ENCODE peak calls at places on chromosomes 7 and 10, in ten cellular contexts. K, Q, E, L, M, R, A, P, D and I are unnamed samples.

GRCh38 chr7:69199048-69199447 is 399.2 kb upstream of the AUTS2 start:
- DNase-seq in K (no peak), Q (no peak), E (no peak), L (no peak), M (no peak), R (no peak), A (no peak), P (no peak), D (no peak), I (no peak)

GRCh38 chr10:63240807-63241206 is 107.7 kb downstream of the NRBF2 start:
- DNase-seq in K (no peak), Q (no peak), E (peak), L (no peak), M (no peak), R (no peak), A (no peak), P (no peak), D (no peak), I (peak)

GRCh38 chr10:1465421-1465902 is 271.9 kb downstream of the ADARB2 start:
- DNase-seq in K (no peak), Q (no peak), E (no peak), L (no peak), M (no peak), R (no peak), A (no peak), P (no peak), D (no peak), I (no peak)

GRCh38 chr10:70760271-70760787 is 24.8 kb downstream of the TBATA start:
- DNase-seq in K (no peak), Q (no peak), E (no peak), L (no peak), M (no peak), R (no peak), A (no peak), P (no peak), D (no peak), I (no peak)

GRCh38 chr10:13703997-13704536 is 117.3 kb downstream of the PRPF18 start:
- DNase-seq in K (no peak), Q (no peak), E (no peak), L (no peak), M (no peak), R (no peak), A (no peak), P (no peak), D (no peak), I (no peak)

GRCh38 chr10:126536148-126536547 is 134.3 kb downstream of the C10orf90 start:
- DNase-seq in K (no peak), Q (no peak), E (peak), L (no peak), M (no peak), R (no peak), A (no peak), P (no peak), D (no peak), I (no peak)

GRCh38 chr7:18087687-18088078 is 60.0 kb upstream of the PRPS1L1 start:
- DNase-seq in K (no peak), Q (no peak), E (no peak), L (no peak), M (no peak), R (no peak), A (no peak), P (no peak), D (no peak), I (no peak)

GRCh38 chr7:130352335-130353074 is 7.9 kb downstream of the CPA5 start:
- DNase-seq in K (no peak), Q (no peak), E (peak), L (no peak), M (no peak), R (peak), A (no peak), P (no peak), D (no peak), I (peak)

GRCh38 chr10:34029455-34029854 is 695.0 kb upstream of the NRP1 start:
- DNase-seq in K (no peak), Q (no peak), E (no peak), L (no peak), M (no peak), R (no peak), A (no peak), P (no peak), D (no peak), I (no peak)

GRCh38 chr7:47302560-47302959 is 279.4 kb downstream of the TNS3 start:
- DNase-seq in K (no peak), Q (no peak), E (no peak), L (no peak), M (no peak), R (no peak), A (no peak), P (no peak), D (no peak), I (no peak)

GRCh38 chr10:104334965-104335650 is 3.2 kb downstream of the ITPRIP start:
- DNase-seq in K (no peak), Q (no peak), E (no peak), L (no peak), M (peak), R (no peak), A (no peak), P (no peak), D (no peak), I (peak)

GRCh38 chr10:86964847-86965190 is 3.5 kb upstream of the ADIRF start:
- DNase-seq in K (no peak), Q (no peak), E (no peak), L (no peak), M (no peak), R (no peak), A (no peak), P (no peak), D (no peak), I (no peak)

GRCh38 chr7:138738551-138739335 is 37.6 kb upstream of the SVOPL start:
- DNase-seq in K (peak), Q (peak), E (peak), L (peak), M (peak), R (peak), A (peak), P (peak), D (peak), I (peak)

GRCh38 chr10:115483294-115483693 is 390.1 kb downstream of the ATRNL1 start:
- DNase-seq in K (no peak), Q (no peak), E (no peak), L (no peak), M (no peak), R (no peak), A (no peak), P (no peak), D (no peak), I (no peak)